ENCODE peak calls at places on chromosomes 5 and 9, in seven cellular contexts. A is HFFc6, G is MM.1S, S is uterus, P is CD14-positive monocyte, D is AG04450, X is glutamatergic neuron. W is an unnamed sample.

GRCh38 chr5:77770293-77771005 is 5.7 kb downstream of the TBCA start:
- DNase-seq in X (no peak), D (no peak), S (no peak), A (no peak), G (no peak), P (no peak), W (no peak)

GRCh38 chr5:140821375-140822280 is at the start of gene PCDHA5:
- DNase-seq in X (no peak), G (no peak), S (no peak), A (no peak), D (no peak), P (no peak), W (no peak)

GRCh38 chr9:136052991-136053756 is 41.9 kb downstream of the NACC2 start:
- DNase-seq in G (no peak), S (no peak), P (no peak), X (no peak), D (no peak), A (no peak), W (no peak)

GRCh38 chr5:62977641-62978040 is 399.0 kb downstream of the LRRC70 start:
- DNase-seq in D (no peak), P (no peak), G (no peak), S (no peak), A (no peak), X (no peak), W (no peak)

GRCh38 chr5:33726422-33727165 is 165.2 kb downstream of the ADAMTS12 start:
- DNase-seq in P (no peak), D (no peak), G (no peak), X (no peak), S (no peak), A (peak; percentile 4), W (no peak)

GRCh38 chr9:122131401-122131921 is 28.1 kb downstream of the NDUFA8 start:
- DNase-seq in D (no peak), X (peak; percentile 57), A (no peak), P (no peak), S (no peak), G (no peak), W (no peak)

GRCh38 chr9:36251428-36251827 is 6.8 kb downstream of the GNE start:
- DNase-seq in P (no peak), X (no peak), G (no peak), D (no peak), S (no peak), A (no peak), W (no peak)

GRCh38 chr5:102296229-102296817 is at the start of gene SLCO4C1:
- DNase-seq in D (no peak), G (peak; percentile 93), P (peak; percentile 76), A (no peak), S (no peak), X (peak; percentile 95), W (no peak)

GRCh38 chr5:123876265-123876790 is 364.4 kb downstream of the CSNK1G3 start:
- DNase-seq in G (no peak), D (no peak), A (no peak), S (no peak), X (no peak), P (no peak), W (no peak)

GRCh38 chr5:159061834-159062530 is 37.7 kb downstream of the EBF1 start:
- DNase-seq in G (no peak), A (no peak), D (no peak), S (peak; percentile 26), X (peak; percentile 57), P (no peak), W (no peak)

GRCh38 chr5:56950626-56951130 is 1.2 kb downstream of the MIER3 start:
- DNase-seq in P (peak; percentile 48), D (peak; percentile 21), S (peak; percentile 66), A (peak; percentile 45), X (peak; percentile 69), G (peak; percentile 70), W (peak; percentile 90)

GRCh38 chr5:73307645-73308346 is 134.8 kb downstream of the TMEM174 start:
- DNase-seq in A (no peak), X (no peak), D (no peak), S (no peak), P (no peak), G (no peak), W (no peak)

GRCh38 chr5:73311291-73312110 is 137.1 kb downstream of the FOXD1 start:
- DNase-seq in X (peak; percentile 80), D (peak; percentile 66), S (no peak), P (no peak), G (no peak), A (peak; percentile 83), W (no peak)

GRCh38 chr5:73312872-73313510 is 135.6 kb downstream of the FOXD1 start:
- DNase-seq in P (no peak), G (no peak), A (no peak), X (no peak), S (no peak), D (no peak), W (no peak)

GRCh38 chr5:73314395-73315195 is 134.0 kb downstream of the FOXD1 start:
- DNase-seq in S (no peak), X (no peak), P (no peak), A (no peak), D (no peak), G (no peak), W (no peak)

DNA sequence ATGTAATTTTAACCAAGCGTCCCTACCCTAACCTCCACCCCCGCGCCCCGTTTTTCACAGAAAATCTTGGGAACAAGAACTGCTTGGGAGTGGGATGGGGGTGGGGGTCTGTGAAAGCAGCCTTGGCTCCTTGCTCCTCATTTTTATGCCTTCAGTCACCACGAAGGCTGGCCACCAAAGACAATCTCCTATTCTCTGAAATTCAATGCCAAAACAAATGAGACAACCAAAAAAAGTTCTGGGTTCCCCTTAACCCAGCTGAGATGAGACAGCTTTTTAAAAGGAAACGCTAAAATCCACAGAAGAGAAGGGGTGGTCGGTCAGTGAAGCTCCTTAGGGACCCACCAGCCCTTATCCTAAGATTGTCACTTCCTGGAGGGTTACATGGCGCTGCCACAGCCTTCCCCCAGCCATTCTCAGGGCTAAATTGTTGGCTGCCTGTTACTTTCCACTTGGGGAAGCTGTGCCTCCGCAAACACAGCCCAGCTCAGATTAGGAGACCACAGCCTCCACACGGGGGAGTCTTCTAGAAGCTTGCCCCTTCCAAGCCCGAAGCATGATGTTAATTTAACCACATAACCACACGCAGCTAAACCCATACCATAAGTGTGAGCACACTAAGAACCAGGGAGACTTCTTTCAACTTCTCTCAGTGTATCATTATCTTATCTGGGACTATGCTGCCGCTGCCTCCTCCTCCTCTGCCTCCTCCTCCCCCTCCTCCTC is 136.3 kb downstream of the FOXD1 start:
- DNase-seq in A (peak; percentile 80), S (no peak), G (peak; percentile 36), P (no peak), X (no peak), D (peak; percentile 89), W (no peak)
- TF ChIP-seq CTCF in A (peak; percentile 72), S (no peak), G (peak; percentile 21), P (no peak), X (no peak), D (peak; percentile 71), W (peak; percentile 65)

DNA sequence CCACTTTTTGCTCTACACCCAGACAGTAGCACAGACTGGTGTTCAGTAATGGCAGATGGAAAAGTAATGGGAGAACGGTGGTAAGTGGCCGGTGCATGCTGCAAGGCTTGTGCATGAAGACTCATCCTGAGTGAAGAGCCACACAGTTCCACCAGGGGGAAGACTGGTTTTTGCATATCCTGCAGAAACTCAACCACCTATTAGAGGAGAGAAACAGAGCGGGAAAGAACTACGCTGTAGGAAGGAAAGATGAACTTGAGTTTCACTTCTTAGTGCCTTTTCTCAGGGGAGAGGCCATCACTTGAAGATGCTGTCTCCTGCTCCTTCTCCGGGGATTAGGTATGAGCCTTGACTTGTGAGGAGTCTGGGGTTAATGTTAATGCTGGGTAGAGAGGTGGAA is 9.4 kb upstream of the PRSS3 start:
- DNase-seq in A (peak; percentile 25), S (no peak), D (no peak), G (no peak), X (no peak), P (no peak), W (no peak)
- TF ChIP-seq CTCF in A (peak; percentile 61), S (no peak), D (peak; percentile 50), G (no peak), X (no peak), P (peak; percentile 3), W (peak; percentile 51)

DNA sequence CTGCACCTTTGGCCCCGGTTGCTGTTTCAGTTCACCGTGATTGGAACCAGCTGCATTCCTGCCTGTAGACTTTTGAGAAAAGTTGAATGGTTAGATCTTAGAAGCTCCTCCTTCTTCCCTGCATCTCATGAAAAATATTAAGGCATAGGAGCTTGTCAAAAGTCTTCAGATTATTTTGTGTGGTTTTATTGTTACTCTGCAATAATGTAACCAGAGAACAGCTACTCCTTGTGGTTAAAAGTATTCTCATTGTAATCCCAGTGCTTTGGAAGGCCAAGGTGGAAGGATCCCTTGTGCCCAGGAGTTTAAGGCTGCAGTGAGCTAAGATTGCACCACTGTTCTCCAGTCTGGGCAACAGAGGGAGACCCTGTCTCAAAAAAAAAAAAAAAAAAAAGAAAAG is 3.3 kb upstream of the SLC2A8 start:
- DNase-seq in X (no peak), G (no peak), D (no peak), S (no peak), P (no peak), A (peak; percentile 24), W (no peak)
- TF ChIP-seq CTCF in X (no peak), G (no peak), D (peak; percentile 46), S (no peak), P (no peak), A (peak; percentile 61), W (peak; percentile 61)

GRCh38 chr5:37838933-37839341 is 904 bp downstream of the GDNF start:
- DNase-seq in A (no peak), D (no peak), S (no peak), P (no peak), X (no peak), G (no peak), W (no peak)

GRCh38 chr5:37841223-37841622 is 1.4 kb upstream of the GDNF start:
- DNase-seq in X (no peak), S (no peak), P (no peak), D (no peak), G (no peak), A (no peak), W (no peak)

GRCh38 chr5:37842048-37842447 is 2.2 kb upstream of the GDNF start:
- DNase-seq in D (no peak), G (no peak), X (no peak), A (no peak), S (no peak), P (no peak), W (no peak)

GRCh38 chr5:37839441-37840035 is 303 bp downstream of the GDNF start:
- DNase-seq in P (no peak), X (peak; percentile 72), D (no peak), G (peak; percentile 79), A (peak; percentile 47), S (peak; percentile 34), W (peak; percentile 84)

DNA sequence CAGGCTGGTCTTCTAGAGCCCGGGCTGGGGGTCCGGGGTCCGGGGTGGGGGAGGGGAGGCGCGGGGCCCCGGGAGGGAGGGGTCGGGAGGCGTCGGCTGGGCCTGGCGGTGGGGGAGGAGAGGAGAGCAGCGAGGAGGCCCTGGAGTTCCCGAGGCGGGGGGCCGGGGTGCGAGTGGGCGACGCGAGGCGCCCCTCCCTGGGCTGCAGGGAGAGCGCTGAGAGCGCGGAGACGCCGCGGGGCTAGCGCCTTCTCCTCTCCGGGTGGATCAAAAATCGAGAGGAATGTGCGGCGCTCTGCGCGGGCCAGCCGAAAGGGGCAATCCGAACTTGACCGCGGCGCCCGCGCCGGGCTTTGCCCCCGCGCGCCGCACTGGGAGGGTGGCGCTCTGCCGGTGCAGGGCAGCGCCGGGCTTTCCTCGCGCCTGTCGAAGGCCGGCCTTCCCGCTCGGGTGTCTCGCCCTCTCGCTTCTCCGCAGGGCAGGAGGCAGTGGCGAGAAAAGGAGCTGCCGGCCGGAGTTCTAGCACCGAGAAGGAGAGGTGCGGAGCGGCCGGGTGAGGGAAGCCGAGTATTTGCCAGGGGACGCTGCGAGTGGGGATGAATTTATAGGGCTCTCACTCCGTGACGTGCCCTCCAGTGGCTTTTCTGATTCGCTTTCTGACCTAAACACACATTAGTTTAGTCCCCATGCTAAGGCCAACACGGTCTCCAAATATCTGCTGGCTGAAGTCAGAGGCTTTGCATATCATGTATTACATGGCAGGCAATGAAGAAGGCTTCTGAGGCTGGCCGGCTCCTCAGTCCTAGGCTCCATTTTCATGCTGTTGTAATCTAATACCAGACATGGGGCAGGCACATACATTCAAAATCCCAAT is at the start of gene GDNF:
- DNase-seq in X (peak; percentile 68), A (peak; percentile 55), G (peak; percentile 76), D (peak; percentile 67), S (no peak), P (no peak), W (no peak)
- TF ChIP-seq CTCF in X (no peak), A (peak; percentile 72), G (peak; percentile 43), D (peak; percentile 38), S (peak; percentile 14), P (no peak), W (peak; percentile 67)